ENCODE peak calls at places on chromosomes 6 and 20, in eight cellular contexts. X is pons, U is A549, O is psoas muscle, S is ovary, K is SK-N-DZ, Y is aorta, C is NCI-H345. P is an unnamed sample.

GRCh38 chr20:21504323-21504722 is 9.5 kb downstream of the NKX2-2 start:
- DNase-seq in S (no peak), K (no peak), X (no peak), O (no peak), C (no peak), U (no peak), Y (no peak), P (no peak)

GRCh38 chr20:3224681-3225421 is 14.1 kb downstream of the SLC4A11 start:
- DNase-seq in O (no peak), C (no peak), U (no peak), Y (no peak), X (no peak), S (no peak), K (no peak), P (no peak)

GRCh38 chr20:58617158-58617557 is 33.9 kb upstream of the STX16 start:
- DNase-seq in U (no peak), C (no peak), O (no peak), Y (peak; percentile 3), S (no peak), X (no peak), K (no peak), P (no peak)

GRCh38 chr20:43944653-43945235 is 30.1 kb downstream of the TOX2 start:
- DNase-seq in Y (peak; percentile 19), C (no peak), U (no peak), O (no peak), X (no peak), K (no peak), S (no peak), P (no peak)

GRCh38 chr6:104118274-104118673 is 741.4 kb downstream of the HACE1 start:
- DNase-seq in U (no peak), S (no peak), K (no peak), O (no peak), Y (no peak), C (no peak), X (no peak), P (peak; percentile 5)

GRCh38 chr6:447381-448165 is 56.0 kb downstream of the IRF4 start:
- DNase-seq in S (no peak), O (no peak), K (no peak), U (no peak), C (no peak), Y (no peak), X (no peak), P (no peak)

GRCh38 chr6:5213851-5214507 is 46.8 kb downstream of the LYRM4 start:
- DNase-seq in Y (no peak), K (no peak), S (no peak), O (no peak), C (no peak), U (no peak), X (no peak), P (no peak)

GRCh38 chr20:4613718-4614620 is 107.7 kb upstream of the PRND start:
- DNase-seq in C (peak; percentile 94), U (peak; percentile 60), X (peak; percentile 96), O (no peak), Y (no peak), K (peak; percentile 21), S (no peak), P (peak; percentile 88)

GRCh38 chr6:168116975-168117899 is 38.2 kb upstream of the FRMD1 start:
- DNase-seq in C (no peak), S (peak; percentile 17), X (no peak), K (peak; percentile 17), Y (peak; percentile 43), U (no peak), O (no peak), P (peak; percentile 1)

GRCh38 chr6:108359901-108360882 is 65.3 kb downstream of the AFG1L start:
- DNase-seq in K (no peak), S (no peak), C (no peak), X (no peak), U (no peak), O (no peak), Y (no peak), P (no peak)

GRCh38 chr6:90458353-90459224 is 128.3 kb downstream of the MAP3K7 start:
- DNase-seq in U (no peak), K (no peak), Y (no peak), X (no peak), C (no peak), S (no peak), O (no peak), P (no peak)

GRCh38 chr20:5835870-5836269 is 85.7 kb downstream of the SHLD1 start:
- DNase-seq in O (no peak), X (no peak), S (no peak), C (no peak), K (no peak), U (no peak), Y (no peak), P (peak; percentile 59)

GRCh38 chr20:49184691-49185070 is 3.5 kb downstream of the STAU1 start:
- DNase-seq in K (no peak), S (no peak), O (no peak), X (no peak), U (no peak), Y (no peak), C (no peak), P (no peak)

GRCh38 chr6:43937236-43938177 is 167.5 kb downstream of the VEGFA start:
- DNase-seq in C (no peak), K (peak; percentile 69), Y (peak; percentile 55), X (no peak), O (peak; percentile 4), S (peak; percentile 13), U (no peak), P (no peak)

GRCh38 chr20:22385602-22386299 is 198.6 kb downstream of the FOXA2 start:
- DNase-seq in U (peak; percentile 64), X (peak; percentile 21), S (no peak), C (peak; percentile 41), Y (no peak), K (no peak), O (no peak), P (no peak)